ENCODE peak calls at places on chromosomes 3 and 15, in seven cellular contexts. V, Y, D, E, X, Q and L are unnamed samples.

GRCh38 chr3:46960081-46960701 is 16.4 kb downstream of the CCDC12 start:
- DNase-seq in D (no peak), Q (no peak), V (no peak), X (no peak), Y (no peak), E (no peak), L (no peak)

GRCh38 chr3:13407475-13407874 is 12.6 kb downstream of the NUP210 start:
- DNase-seq in V (no peak), D (no peak), E (no peak), Q (no peak), X (no peak), Y (no peak), L (no peak)

GRCh38 chr3:50118237-50118636 is 29.5 kb downstream of the RBM5 start:
- DNase-seq in Y (no peak), E (no peak), X (no peak), Q (no peak), V (no peak), D (no peak), L (no peak)

GRCh38 chr3:11541321-11542303 is 102.1 kb downstream of the VGLL4 start:
- DNase-seq in V (no peak), Q (no peak), E (no peak), Y (no peak), X (no peak), D (no peak), L (no peak)

GRCh38 chr15:69897471-69898237 is 200.1 kb downstream of the TLE3 start:
- DNase-seq in E (no peak), Y (no peak), D (no peak), V (no peak), Q (no peak), X (no peak), L (no peak)

GRCh38 chr15:70101459-70102113 is 3.9 kb upstream of the TLE3 start:
- DNase-seq in Y (peak), V (no peak), Q (no peak), X (no peak), E (peak), D (no peak), L (peak)

GRCh38 chr15:62509395-62509973 is 344.4 kb upstream of the C2CD4B start:
- DNase-seq in Y (no peak), E (no peak), V (no peak), D (no peak), X (no peak), Q (no peak), L (no peak)

GRCh38 chr3:44228894-44229293 is 12.8 kb upstream of the TOPAZ1 start:
- DNase-seq in V (no peak), E (no peak), X (no peak), D (no peak), Q (no peak), Y (no peak), L (no peak)

GRCh38 chr15:74780983-74781672 is 752 bp upstream of the CSK start:
- DNase-seq in Y (no peak), V (no peak), X (no peak), E (no peak), Q (peak), D (no peak), L (no peak)

GRCh38 chr3:141835557-141836224 is 40.8 kb upstream of the ATP1B3 start:
- DNase-seq in Y (peak), Q (no peak), D (no peak), E (no peak), V (no peak), X (no peak), L (no peak)

GRCh38 chr3:20480771-20481170 is 294.8 kb upstream of the SGO1 start:
- DNase-seq in Q (no peak), Y (no peak), D (no peak), E (no peak), X (no peak), V (no peak), L (peak)